ENCODE peak calls at places on chromosomes 11 and 22, in seven cellular contexts. S is stimulated activated CD8-positive, alpha-beta memory T cell treated with anti-CD3 and anti-CD28 coated beads, Interleukin-4, amount 100 ng/mL, for 48 hours; W is brain microvascular endothelial cell; K is SHP77; Q is NCI-H1417; O is fibroblast of the conjunctiva; D is stimulated activated naive CD8-positive, alpha-beta T cell treated with anti-CD3 and anti-CD28 coated beads, Interleukin-15, Interleukin-2, amounts not matched to agents 100 U/mL and 50 U/mL, for 24 hours. N is an unnamed sample.

GRCh38 chr11:43503417-43503816 is 144.7 kb downstream of the TTC17 start:
- DNase-seq in S (no peak), W (peak), K (no peak), Q (no peak), O (no peak), D (no peak), N (no peak)

GRCh38 chr22:39290724-39291161 is 28.7 kb downstream of the RPL3 start:
- DNase-seq in S (no peak), W (peak), K (no peak), Q (no peak), O (no peak), D (no peak), N (no peak)

GRCh38 chr22:49406047-49406650 is 421.5 kb downstream of the BRD1 start:
- DNase-seq in S (no peak), W (no peak), K (no peak), Q (no peak), O (no peak), D (no peak), N (no peak)

GRCh38 chr11:100932474-100933100 is 197.0 kb downstream of the PGR start:
- DNase-seq in S (no peak), W (no peak), K (peak), Q (peak), O (peak), D (no peak), N (no peak)

GRCh38 chr11:8828055-8828454 is 82.9 kb upstream of the AKIP1 start:
- DNase-seq in S (no peak), W (no peak), K (no peak), Q (no peak), O (no peak), D (no peak), N (no peak)

GRCh38 chr11:63768232-63769043 is at the start of gene ZFTA:
- DNase-seq in S (peak), W (peak), K (peak), Q (peak), O (peak), D (peak), N (peak)

GRCh38 chr22:49664371-49664881 is 163.2 kb downstream of the BRD1 start:
- DNase-seq in S (no peak), W (no peak), K (no peak), Q (no peak), O (no peak), D (peak), N (no peak)

GRCh38 chr11:80315263-80315662 is 874.4 kb upstream of the TENM4 start:
- DNase-seq in S (no peak), W (no peak), K (no peak), Q (peak), O (no peak), D (no peak), N (no peak)

GRCh38 chr11:98965775-98966174 is 55.0 kb upstream of the CNTN5 start:
- DNase-seq in S (no peak), W (no peak), K (no peak), Q (no peak), O (no peak), D (no peak), N (no peak)

GRCh38 chr11:69536406-69536805 is 54.9 kb downstream of the LINC01488 start:
- DNase-seq in S (no peak), W (no peak), K (no peak), Q (no peak), O (no peak), D (no peak), N (no peak)

GRCh38 chr11:3126901-3127691 is 38.0 kb downstream of the OSBPL5 start:
- DNase-seq in S (no peak), W (no peak), K (no peak), Q (no peak), O (no peak), D (no peak), N (no peak)

GRCh38 chr11:122668562-122669090 is 13.1 kb downstream of the UBASH3B start:
- DNase-seq in S (no peak), W (peak), K (no peak), Q (no peak), O (no peak), D (no peak), N (peak)

GRCh38 chr22:25396615-25397200 is 167.8 kb upstream of the GRK3 start:
- DNase-seq in S (no peak), W (no peak), K (no peak), Q (no peak), O (no peak), D (no peak), N (no peak)

GRCh38 chr22:30878516-30879365 is 89.8 kb downstream of the MORC2 start:
- DNase-seq in S (no peak), W (no peak), K (no peak), Q (no peak), O (no peak), D (no peak), N (no peak)

GRCh38 chr22:19056951-19057401 is 65.2 kb downstream of the DGCR2 start:
- DNase-seq in S (no peak), W (no peak), K (no peak), Q (no peak), O (no peak), D (no peak), N (no peak)

GRCh38 chr11:130817608-130817944 is 98.7 kb downstream of the SNX19 start:
- DNase-seq in S (no peak), W (peak), K (no peak), Q (peak), O (peak), D (no peak), N (no peak)

GRCh38 chr11:95299078-95299611 is 68.1 kb upstream of the SESN3 start:
- DNase-seq in S (no peak), W (no peak), K (no peak), Q (peak), O (no peak), D (no peak), N (no peak)

GRCh38 chr22:43277091-43277490 is 66.1 kb downstream of the SCUBE1 start:
- DNase-seq in S (no peak), W (no peak), K (no peak), Q (no peak), O (no peak), D (no peak), N (no peak)

GRCh38 chr11:11789735-11790369 is 51.9 kb upstream of the USP47 start:
- DNase-seq in S (no peak), W (peak), K (no peak), Q (peak), O (no peak), D (peak), N (no peak)